ENCODE peak calls at places on chromosomes 13 and 19, in five cellular contexts. S is hippocampal formation; R is COR-L47; N is uterus; A is stimulated activated CD8-positive, alpha-beta memory T cell treated with anti-CD3 and anti-CD28 coated beads, Interleukin-12 subunit alpha, Interleukin-12 subunit beta, amount 100 ng/mL, for 1 hour. D is an unnamed sample.

GRCh38 chr19:41548954-41549688 is 26.8 kb upstream of the CEACAM21 start:
- DNase-seq in S (no peak), R (no peak), N (no peak), A (peak), D (no peak)

GRCh38 chr13:106570354-106570822 is 2.5 kb upstream of the ARGLU1 start:
- DNase-seq in S (no peak), R (peak), N (peak), A (peak), D (no peak)

GRCh38 chr19:34189917-34190425 is 17.7 kb downstream of the LSM14A start:
- DNase-seq in S (no peak), R (no peak), N (no peak), A (no peak), D (no peak)

GRCh38 chr13:113405481-113406300 is 41.8 kb upstream of the GRTP1 start:
- DNase-seq in S (no peak), R (peak), N (peak), A (no peak), D (no peak)

GRCh38 chr13:46569471-46569870 is 16.5 kb downstream of the LRCH1 start:
- DNase-seq in S (no peak), R (no peak), N (no peak), A (no peak), D (no peak)

GRCh38 chr13:53238241-53238640 is 209.6 kb downstream of the OLFM4 start:
- DNase-seq in S (no peak), R (peak), N (no peak), A (no peak), D (no peak)

GRCh38 chr19:49689133-49690072 is at the start of gene ADM5:
- DNase-seq in S (peak), R (peak), N (no peak), A (no peak), D (peak)

GRCh38 chr19:18340990-18341868 is 831 bp downstream of the PGPEP1 start:
- DNase-seq in S (no peak), R (no peak), N (peak), A (peak), D (peak)

GRCh38 chr19:23957660-23958281 is 43.1 kb downstream of the ZNF726 start:
- DNase-seq in S (no peak), R (no peak), N (no peak), A (no peak), D (no peak)

GRCh38 chr13:43802511-43802910 is 15.7 kb upstream of the ENOX1 start:
- DNase-seq in S (no peak), R (peak), N (no peak), A (no peak), D (no peak)

GRCh38 chr13:24185591-24186232 is 25.2 kb downstream of the SPATA13 start:
- DNase-seq in S (no peak), R (no peak), N (no peak), A (no peak), D (no peak)

D was measured in amygdala.